ENCODE peak calls at places on chromosomes 16 and 17, in ten cellular contexts. Q is AG09309, T is GM23338, L is pancreas, H is HFF-Myc, O is stomach, S is upper lobe of left lung, Z is tibial artery, J is testis, B is adrenal gland. F is an unnamed sample.

GRCh38 chr17:51947160-51947559 is 211.4 kb downstream of the CA10 start:
- DNase-seq in Q (no peak), T (no peak), L (no peak), H (no peak), O (no peak), S (no peak), Z (no peak), J (no peak), B (no peak), F (no peak)

GRCh38 chr16:89115216-89115949 is 21.7 kb downstream of the ACSF3 start:
- DNase-seq in Q (no peak), T (no peak), L (no peak), H (no peak), O (peak; percentile 75), S (peak; percentile 90), Z (peak; percentile 75), J (peak; percentile 65), B (peak; percentile 48), F (peak; percentile 6)

GRCh38 chr17:29363716-29364115 is 26.4 kb upstream of the TAOK1 start:
- DNase-seq in Q (no peak), T (no peak), L (no peak), H (no peak), O (no peak), S (no peak), Z (no peak), J (no peak), B (no peak), F (no peak)

GRCh38 chr17:45050680-45051059 is 762 bp downstream of the DCAKD start:
- DNase-seq in Q (no peak), T (peak; percentile 30), L (no peak), H (no peak), O (no peak), S (no peak), Z (no peak), J (no peak), B (no peak), F (no peak)

GRCh38 chr17:68318103-68318991 is 27.1 kb downstream of the ARSG start:
- DNase-seq in Q (peak; percentile 35), T (no peak), L (peak; percentile 42), H (no peak), O (peak; percentile 31), S (peak; percentile 55), Z (no peak), J (no peak), B (peak; percentile 55), F (peak; percentile 65)

GRCh38 chr17:76004750-76005262 is 4.2 kb downstream of the CDK3 start:
- DNase-seq in Q (no peak), T (no peak), L (no peak), H (no peak), O (no peak), S (no peak), Z (no peak), J (no peak), B (no peak), F (no peak)

GRCh38 chr17:82055965-82056728 is 4.4 kb downstream of the GPS1 start:
- DNase-seq in Q (no peak), T (no peak), L (no peak), H (no peak), O (no peak), S (no peak), Z (no peak), J (no peak), B (peak; percentile 14), F (no peak)

GRCh38 chr17:74605361-74605760 is 13.3 kb upstream of the CD300LD start:
- DNase-seq in Q (peak; percentile 47), T (no peak), L (no peak), H (no peak), O (no peak), S (no peak), Z (peak; percentile 75), J (peak; percentile 27), B (peak; percentile 48), F (peak; percentile 69)

GRCh38 chr17:39653662-39654331 is 11.4 kb upstream of the TCAP start:
- DNase-seq in Q (no peak), T (peak; percentile 89), L (peak; percentile 48), H (no peak), O (peak; percentile 76), S (peak; percentile 60), Z (peak; percentile 62), J (peak; percentile 80), B (peak; percentile 70), F (peak; percentile 48)

GRCh38 chr16:48321307-48322036 is 63.7 kb downstream of the SIAH1 start:
- DNase-seq in Q (no peak), T (no peak), L (no peak), H (no peak), O (no peak), S (no peak), Z (no peak), J (no peak), B (no peak), F (peak; percentile 63)

GRCh38 chr16:78244131-78244899 is 144.9 kb downstream of the WWOX start:
- DNase-seq in Q (no peak), T (no peak), L (no peak), H (no peak), O (peak; percentile 57), S (no peak), Z (no peak), J (no peak), B (no peak), F (no peak)

GRCh38 chr17:66840061-66840460 is 5.1 kb downstream of the CACNG5 start:
- DNase-seq in Q (no peak), T (no peak), L (no peak), H (no peak), O (no peak), S (no peak), Z (no peak), J (no peak), B (no peak), F (no peak)

GRCh38 chr17:66842959-66843358 is 8.0 kb downstream of the CACNG5 start:
- DNase-seq in Q (no peak), T (no peak), L (no peak), H (no peak), O (no peak), S (no peak), Z (no peak), J (no peak), B (no peak), F (no peak)

GRCh38 chr17:66841328-66841727 is 6.4 kb downstream of the CACNG5 start:
- DNase-seq in Q (no peak), T (peak; percentile 33), L (no peak), H (no peak), O (no peak), S (no peak), Z (no peak), J (no peak), B (no peak), F (no peak)

GRCh38 chr17:66842505-66842904 is 7.6 kb downstream of the CACNG5 start:
- DNase-seq in Q (no peak), T (no peak), L (no peak), H (no peak), O (no peak), S (no peak), Z (no peak), J (no peak), B (no peak), F (no peak)

DNA sequence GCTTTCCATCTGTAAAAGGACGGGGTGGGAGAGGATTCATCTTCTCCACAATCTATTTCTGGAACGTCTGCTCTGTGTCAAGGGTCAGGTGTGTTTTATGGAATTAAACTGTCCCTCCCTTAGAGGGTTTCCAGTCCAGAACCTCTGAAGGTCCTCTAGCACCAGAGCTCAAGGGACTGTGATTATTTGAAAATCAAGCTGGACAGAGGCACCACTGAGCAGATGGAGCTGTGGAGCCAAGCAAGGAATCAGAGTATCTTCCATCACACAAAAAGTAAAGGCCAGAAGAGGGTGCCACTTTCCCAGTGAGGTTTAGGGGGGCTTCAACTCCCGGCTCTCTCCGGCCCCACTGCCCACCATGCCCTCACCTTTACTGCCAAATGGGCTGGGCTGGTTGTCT is 6.8 kb downstream of the CACNG5 start:
- DNase-seq in Q (no peak), T (no peak), L (no peak), H (no peak), O (no peak), S (no peak), Z (no peak), J (no peak), B (no peak), F (no peak)
- TF ChIP-seq CTCF in Q (no peak), T (no peak), L (no peak), H (no peak), O (no peak), S (no peak), Z (no peak), J (no peak), B (no peak), F (no peak)

DNA sequence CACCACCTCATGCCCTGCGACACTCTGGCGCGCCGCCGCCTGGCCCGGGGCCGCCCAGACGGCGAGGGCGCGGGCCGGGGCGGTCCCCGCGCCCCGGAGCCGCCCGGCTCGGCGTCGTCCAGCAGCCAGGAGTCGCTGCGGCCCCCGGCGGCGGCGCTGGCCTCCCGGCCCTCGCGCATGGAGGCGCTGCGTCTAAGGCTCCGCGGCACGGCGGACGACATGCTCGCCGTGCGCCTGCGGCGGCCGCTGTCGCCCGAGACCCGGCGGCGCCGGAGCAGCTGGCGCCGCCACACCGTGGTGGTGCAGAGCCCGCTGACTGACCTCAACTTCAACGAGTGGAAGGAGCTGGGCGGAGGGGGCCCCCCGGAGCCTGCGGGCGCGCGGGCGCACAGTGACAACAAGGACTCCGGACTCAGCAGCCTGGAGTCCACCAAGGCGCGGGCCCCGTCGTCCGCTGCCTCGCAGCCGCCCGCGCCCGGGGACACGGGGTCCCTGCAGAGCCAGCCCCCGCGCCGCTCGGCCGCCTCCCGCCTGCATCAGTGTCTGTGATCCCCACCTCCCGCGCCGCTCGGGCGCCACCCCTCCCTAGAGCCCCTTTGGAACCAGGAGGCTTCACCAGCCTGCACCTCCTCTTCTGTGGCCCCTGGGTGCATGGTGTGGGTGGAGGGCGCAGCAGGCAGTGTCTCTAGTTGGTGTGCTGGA is 82.3 kb downstream of the ARHGAP23 start:
- DNase-seq in Q (no peak), T (peak; percentile 82), L (no peak), H (no peak), O (peak; percentile 38), S (no peak), Z (no peak), J (no peak), B (no peak), F (peak; percentile 41)
- H3K4me3 ChIP-seq in Q (no peak overlapping the region), T (peak overlapping the region; percentile 74), L (no peak overlapping the region), H (no peak overlapping the region), O (peak overlapping the region; percentile 41), S (no peak overlapping the region), Z (no peak overlapping the region), J (peak overlapping the region; percentile 36), B (no peak overlapping the region), F (no peak overlapping the region)

DNA sequence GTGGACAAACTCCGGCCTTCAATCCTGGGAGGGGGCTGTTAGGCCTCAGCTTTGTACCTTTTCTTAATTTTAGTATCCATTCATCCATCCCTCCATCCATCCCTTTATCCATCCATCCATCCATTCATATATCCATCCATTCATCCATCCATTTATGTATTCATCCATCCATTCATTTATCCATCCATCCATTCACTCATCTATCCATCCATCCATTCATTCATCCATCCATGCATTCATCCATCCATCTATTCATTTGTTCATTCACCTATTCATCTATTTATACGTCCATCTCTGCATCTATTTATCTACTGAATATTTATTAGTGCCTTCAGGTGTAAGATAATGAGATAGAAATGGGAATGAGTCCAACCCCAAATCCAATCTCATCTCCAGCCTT is 26.0 kb upstream of the MMP2 start:
- DNase-seq in Q (no peak), T (no peak), L (no peak), H (no peak), O (no peak), S (no peak), Z (no peak), J (no peak), B (no peak), F (no peak)
- TF ChIP-seq CTCF in Q (no peak), T (no peak), L (no peak), H (no peak), O (no peak), S (no peak), Z (no peak), J (no peak), B (no peak), F (no peak)

GRCh38 chr16:60945225-60945624 is 1091.0 kb downstream of the CDH8 start:
- DNase-seq in Q (no peak), T (peak; percentile 75), L (no peak), H (no peak), O (no peak), S (no peak), Z (no peak), J (peak; percentile 46), B (no peak), F (no peak)
- H3K4me3 ChIP-seq in Q (no peak overlapping the region), T (no peak overlapping the region), L (no peak overlapping the region), H (no peak overlapping the region), O (no peak overlapping the region), S (no peak overlapping the region), Z (no peak overlapping the region), J (no peak overlapping the region), B (no peak overlapping the region), F (no peak overlapping the region)

F was measured in fibroblast of pulmonary artery.